ENCODE peak calls at places on chromosomes 12 and 14, in five cellular contexts. E is IMR-90, H is brain microvascular endothelial cell, A is body of pancreas, U is tibial artery. Z is an unnamed sample.

GRCh38 chr14:80116157-80116556 is 95.1 kb downstream of the DIO2 start:
- DNase-seq in E (no peak), H (no peak), A (no peak), U (no peak), Z (no peak)

GRCh38 chr12:123744836-123745235 is 17.3 kb upstream of the DNAH10 start:
- DNase-seq in E (no peak), H (no peak), A (no peak), U (no peak), Z (no peak)

GRCh38 chr12:66497000-66497897 is 181.6 kb downstream of the GRIP1 start:
- DNase-seq in E (no peak), H (no peak), A (no peak), U (no peak), Z (no peak)

GRCh38 chr14:74577247-74577947 is 34.6 kb downstream of the LTBP2 start:
- DNase-seq in E (peak; percentile 33), H (no peak), A (peak; percentile 39), U (peak; percentile 85), Z (no peak)

GRCh38 chr12:26493656-26494055 is 298.3 kb downstream of the SSPN start:
- DNase-seq in E (no peak), H (no peak), A (peak; percentile 39), U (no peak), Z (no peak)

GRCh38 chr12:49763006-49763591 is 21.7 kb downstream of the TMBIM6 start:
- DNase-seq in E (peak; percentile 39), H (peak; percentile 63), A (peak; percentile 71), U (peak; percentile 74), Z (peak; percentile 71)

GRCh38 chr12:2856901-2857495 is at the start of gene TEX52:
- DNase-seq in E (no peak), H (no peak), A (no peak), U (no peak), Z (no peak)

GRCh38 chr12:22518998-22519397 is 25.3 kb downstream of the C2CD5 start:
- DNase-seq in E (no peak), H (peak; percentile 69), A (no peak), U (no peak), Z (no peak)

GRCh38 chr12:105705765-105706164 is 375.3 kb downstream of the C12orf75 start:
- DNase-seq in E (peak; percentile 67), H (peak; percentile 58), A (peak; percentile 58), U (peak; percentile 70), Z (peak; percentile 42)

GRCh38 chr12:27732281-27732680 is 21.6 kb downstream of the MRPS35 start:
- DNase-seq in E (no peak), H (no peak), A (no peak), U (no peak), Z (no peak)

GRCh38 chr12:56601503-56601902 is 28.6 kb downstream of the BAZ2A start:
- DNase-seq in E (no peak), H (peak; percentile 10), A (peak; percentile 18), U (no peak), Z (peak; percentile 26)

GRCh38 chr12:120783197-120783596 is 57.6 kb downstream of the ACADS start:
- DNase-seq in E (peak; percentile 87), H (no peak), A (no peak), U (no peak), Z (no peak)

GRCh38 chr12:38159092-38159551 is 157.5 kb upstream of the ALG10B start:
- DNase-seq in E (no peak), H (no peak), A (no peak), U (no peak), Z (no peak)

GRCh38 chr12:2154050-2154449 is 101.3 kb downstream of the CACNA1C start:
- DNase-seq in E (peak; percentile 88), H (peak; percentile 19), A (no peak), U (no peak), Z (no peak)

GRCh38 chr12:60345442-60345841 is 749.6 kb downstream of the SLC16A7 start:
- DNase-seq in E (no peak), H (no peak), A (no peak), U (no peak), Z (no peak)

GRCh38 chr14:68934034-68934433 is 45.1 kb downstream of the ACTN1 start:
- DNase-seq in E (peak; percentile 40), H (no peak), A (no peak), U (no peak), Z (no peak)

GRCh38 chr14:33404054-33404453 is 465.4 kb downstream of the NPAS3 start:
- DNase-seq in E (peak; percentile 10), H (peak; percentile 71), A (no peak), U (no peak), Z (no peak)

GRCh38 chr14:93234798-93235197 is 27.7 kb downstream of the UBR7 start:
- DNase-seq in E (peak; percentile 85), H (peak; percentile 72), A (peak; percentile 30), U (no peak), Z (no peak)

GRCh38 chr12:24378548-24379011 is 429.1 kb upstream of the SOX5 start:
- DNase-seq in E (peak; percentile 96), H (peak; percentile 4), A (no peak), U (no peak), Z (peak; percentile 26)

GRCh38 chr12:115752913-115753726 is 524.4 kb downstream of the MED13L start:
- DNase-seq in E (peak; percentile 77), H (peak; percentile 63), A (peak; percentile 41), U (no peak), Z (peak; percentile 36)

GRCh38 chr14:39218171-39218769 is 15.4 kb upstream of the MIA2 start:
- DNase-seq in E (peak; percentile 14), H (no peak), A (no peak), U (no peak), Z (no peak)

GRCh38 chr14:105897725-105898113 is 371.3 kb downstream of the TMEM121 start:
- DNase-seq in E (no peak), H (no peak), A (no peak), U (peak; percentile 51), Z (no peak)

DNA sequence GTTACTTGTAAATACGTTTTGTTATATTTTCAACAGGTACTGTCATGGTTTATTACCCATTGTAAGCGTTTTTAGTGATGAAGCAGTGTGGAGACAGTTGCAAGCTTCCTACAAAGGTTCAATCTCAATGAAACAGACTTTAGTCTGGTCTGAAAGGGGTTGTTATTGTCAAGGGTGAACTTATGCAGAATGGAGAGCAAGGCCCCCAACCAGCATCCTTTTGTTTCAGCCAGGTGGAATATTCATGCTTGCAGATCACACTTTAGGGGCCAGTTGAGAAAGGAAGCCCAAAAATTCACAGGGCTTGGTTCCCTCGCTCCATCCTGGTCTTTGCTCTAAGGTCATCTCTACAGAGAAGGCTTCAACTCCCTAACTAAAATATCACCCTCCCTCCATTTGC is 103.7 kb downstream of the PRICKLE1 start:
- DNase-seq in E (no peak), H (no peak), A (no peak), U (no peak), Z (no peak)
- H3K27ac ChIP-seq in E (no peak overlapping the region), H (no peak overlapping the region), A (no peak overlapping the region), U (no peak overlapping the region), Z (no peak overlapping the region)

DNA sequence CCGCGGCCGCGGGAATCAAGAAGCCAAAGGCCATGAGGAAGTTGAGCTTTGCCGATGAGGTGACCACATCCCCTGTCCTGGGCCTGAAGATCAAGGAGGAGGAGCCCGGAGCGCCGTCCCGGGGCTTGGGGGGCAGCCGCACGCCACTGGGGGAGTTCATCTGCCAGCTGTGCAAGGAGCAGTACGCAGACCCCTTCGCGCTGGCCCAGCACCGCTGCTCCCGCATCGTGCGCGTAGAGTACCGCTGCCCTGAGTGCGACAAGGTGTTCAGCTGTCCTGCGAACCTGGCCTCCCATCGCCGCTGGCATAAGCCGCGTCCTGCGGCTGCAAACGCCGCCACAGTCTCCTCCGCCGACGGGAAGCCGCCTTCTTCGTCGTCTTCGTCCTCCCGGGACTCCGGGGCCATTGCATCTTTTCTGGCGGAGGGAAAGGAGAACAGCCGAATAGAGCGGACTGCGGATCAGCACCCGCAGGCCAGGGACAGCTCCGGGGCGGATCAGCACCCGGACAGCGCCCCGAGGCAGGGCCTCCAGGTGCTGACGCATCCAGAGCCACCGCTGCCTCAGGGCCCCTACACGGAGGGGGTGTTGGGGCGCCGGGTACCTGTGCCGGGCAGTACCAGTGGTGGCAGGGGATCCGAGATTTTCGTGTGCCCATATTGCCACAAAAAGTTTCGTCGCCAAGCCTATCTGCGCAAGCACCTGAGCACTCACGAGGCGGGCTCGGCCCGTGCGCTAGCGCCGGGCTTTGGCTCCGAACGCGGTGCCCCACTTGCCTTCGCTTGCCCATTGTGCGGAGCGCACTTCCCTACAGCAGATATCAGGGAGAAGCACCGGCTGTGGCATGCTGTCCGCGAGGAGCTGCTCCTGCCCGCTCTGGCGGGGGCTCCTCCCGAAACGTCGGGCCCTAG is 1.2 kb downstream of the INSM2 start:
- DNase-seq in E (peak; percentile 62), H (peak; percentile 42), A (peak; percentile 71), U (peak; percentile 75), Z (peak; percentile 64)
- H3K4me3 ChIP-seq in E (peak overlapping the region; percentile 14), H (peak overlapping the region; percentile 34), A (no peak overlapping the region), U (peak overlapping the region; percentile 40), Z (peak overlapping the region; percentile 57)

GRCh38 chr14:72792051-72792788 is 101.7 kb downstream of the DPF3 start:
- DNase-seq in E (no peak), H (peak; percentile 18), A (peak; percentile 16), U (peak; percentile 93), Z (no peak)
- H3K27ac ChIP-seq in E (no peak overlapping the region), H (no peak overlapping the region), A (no peak overlapping the region), U (peak overlapping the region; percentile 73), Z (no peak overlapping the region)

GRCh38 chr12:131008461-131009270 is 55.0 kb downstream of the ADGRD1 start:
- DNase-seq in E (no peak), H (no peak), A (no peak), U (no peak), Z (no peak)

GRCh38 chr12:131006036-131006735 is 52.5 kb downstream of the ADGRD1 start:
- DNase-seq in E (no peak), H (no peak), A (no peak), U (no peak), Z (no peak)

GRCh38 chr12:131007031-131007793 is 53.5 kb downstream of the ADGRD1 start:
- DNase-seq in E (no peak), H (no peak), A (no peak), U (no peak), Z (peak; percentile 32)

GRCh38 chr12:131009595-131010270 is 56.0 kb downstream of the ADGRD1 start:
- DNase-seq in E (no peak), H (no peak), A (no peak), U (no peak), Z (no peak)

GRCh38 chr12:131007794-131008460 is 54.2 kb downstream of the ADGRD1 start:
- DNase-seq in E (no peak), H (no peak), A (no peak), U (no peak), Z (no peak)
- H3K4me3 ChIP-seq in E (no peak overlapping the region), H (no peak overlapping the region), A (no peak overlapping the region), U (no peak overlapping the region), Z (no peak overlapping the region)

GRCh38 chr14:102351023-102351422 is 11.7 kb downstream of the CINP start:
- DNase-seq in E (no peak), H (no peak), A (no peak), U (no peak), Z (no peak)
- H3K27ac ChIP-seq in E (no peak overlapping the region), H (no peak overlapping the region), A (no peak overlapping the region), U (no peak overlapping the region), Z (no peak overlapping the region)

Z was measured in colonic mucosa.